ENCODE peak calls at places on chromosomes 11 and 22, in six cellular contexts. C is pancreas, I is AG09309, K is brain microvascular endothelial cell, E is fibroblast of lung, G is right lobe of liver. L is an unnamed sample.

GRCh38 chr11:60303661-60304060 is 23.2 kb downstream of the MS4A4A start:
- DNase-seq in C (no peak), I (no peak), K (no peak), E (no peak), G (no peak), L (peak)

GRCh38 chr11:118212781-118213565 is 11.8 kb downstream of the JAML start:
- DNase-seq in C (no peak), I (no peak), K (no peak), E (no peak), G (no peak), L (no peak)

GRCh38 chr11:123601136-123601535 is 53.3 kb downstream of the SCN3B start:
- DNase-seq in C (no peak), I (peak), K (peak), E (peak), G (no peak), L (peak)

GRCh38 chr11:24509114-24509513 is 12.3 kb downstream of the LUZP2 start:
- DNase-seq in C (no peak), I (no peak), K (no peak), E (peak), G (no peak), L (peak)

GRCh38 chr11:125667151-125667550 is 13.5 kb downstream of the ACRV1 start:
- DNase-seq in C (no peak), I (no peak), K (no peak), E (no peak), G (no peak), L (no peak)

GRCh38 chr11:116596346-116597260 is 176.2 kb downstream of the BUD13 start:
- DNase-seq in C (no peak), I (no peak), K (no peak), E (no peak), G (no peak), L (no peak)

GRCh38 chr11:1054143-1055108 is 17.9 kb upstream of the MUC6 start:
- DNase-seq in C (peak), I (no peak), K (no peak), E (no peak), G (peak), L (peak)

GRCh38 chr11:131609317-131609716 is 238.9 kb downstream of the NTM start:
- DNase-seq in C (no peak), I (peak), K (peak), E (peak), G (no peak), L (peak)

GRCh38 chr11:28858076-28858475 is 749.9 kb downstream of the METTL15 start:
- DNase-seq in C (no peak), I (no peak), K (no peak), E (no peak), G (no peak), L (peak)

GRCh38 chr11:11733246-11733763 is 108.5 kb upstream of the USP47 start:
- DNase-seq in C (no peak), I (no peak), K (no peak), E (no peak), G (no peak), L (no peak)

GRCh38 chr11:125036933-125037332 is 26.2 kb upstream of the SLC37A2 start:
- DNase-seq in C (no peak), I (peak), K (peak), E (peak), G (no peak), L (peak)

GRCh38 chr11:97414801-97415200 is 1025.0 kb downstream of the JRKL start:
- DNase-seq in C (no peak), I (no peak), K (peak), E (no peak), G (no peak), L (no peak)

GRCh38 chr11:12528487-12528886 is 145.7 kb upstream of the TEAD1 start:
- DNase-seq in C (no peak), I (no peak), K (no peak), E (no peak), G (no peak), L (no peak)

GRCh38 chr11:62404918-62405317 is 13.9 kb upstream of the SCGB1A1 start:
- DNase-seq in C (no peak), I (no peak), K (no peak), E (no peak), G (no peak), L (no peak)

GRCh38 chr11:2578934-2579280 is 120.9 kb downstream of the KCNQ1OT1 start:
- DNase-seq in C (no peak), I (no peak), K (no peak), E (no peak), G (no peak), L (no peak)

GRCh38 chr11:45313211-45313865 is 27.2 kb upstream of the SYT13 start:
- DNase-seq in C (no peak), I (no peak), K (no peak), E (no peak), G (no peak), L (no peak)

GRCh38 chr11:112221263-112221835 is 4.9 kb upstream of the PTS start:
- DNase-seq in C (no peak), I (no peak), K (no peak), E (no peak), G (no peak), L (no peak)

GRCh38 chr22:28333106-28333505 is 346.5 kb downstream of the TTC28 start:
- DNase-seq in C (no peak), I (no peak), K (no peak), E (no peak), G (no peak), L (no peak)

GRCh38 chr11:5423131-5423530 is 1.2 kb downstream of the OR51Q1 start:
- DNase-seq in C (no peak), I (no peak), K (no peak), E (no peak), G (no peak), L (no peak)

GRCh38 chr11:63020671-63021255 is 5.1 kb upstream of the SLC22A8 start:
- DNase-seq in C (no peak), I (no peak), K (no peak), E (no peak), G (no peak), L (no peak)

GRCh38 chr11:61744181-61744580 is 8.3 kb upstream of the MYRF start:
- DNase-seq in C (no peak), I (no peak), K (no peak), E (peak), G (no peak), L (no peak)

GRCh38 chr11:27397619-27398412 is 34.8 kb upstream of the CCDC34 start:
- DNase-seq in C (no peak), I (no peak), K (no peak), E (no peak), G (no peak), L (no peak)

GRCh38 chr22:24875862-24876506 is 70.0 kb downstream of the SGSM1 start:
- DNase-seq in C (no peak), I (no peak), K (no peak), E (peak), G (no peak), L (peak)

GRCh38 chr11:12827929-12828812 is 153.9 kb downstream of the TEAD1 start:
- DNase-seq in C (peak), I (peak), K (peak), E (peak), G (peak), L (peak)

GRCh38 chr22:45997077-45997774 is 20.3 kb upstream of the WNT7B start:
- DNase-seq in C (peak), I (peak), K (peak), E (peak), G (peak), L (peak)

GRCh38 chr22:50209893-50210292 is 9.1 kb downstream of the SELENOO start:
- DNase-seq in C (peak), I (no peak), K (peak), E (peak), G (peak), L (peak)

GRCh38 chr22:39960791-39961746 is 872 bp downstream of the TMA7B start:
- DNase-seq in C (peak), I (peak), K (peak), E (peak), G (no peak), L (peak)

GRCh38 chr11:3642071-3642951 is 519 bp upstream of the ART5 start:
- DNase-seq in C (peak), I (no peak), K (peak), E (peak), G (peak), L (peak)

GRCh38 chr22:34102633-34103032 is 182.4 kb upstream of the LARGE1 start:
- DNase-seq in C (no peak), I (no peak), K (no peak), E (no peak), G (no peak), L (no peak)

GRCh38 chr11:14336507-14337503 is 22.2 kb downstream of the RRAS2 start:
- DNase-seq in C (no peak), I (peak), K (peak), E (peak), G (no peak), L (peak)

GRCh38 chr11:24240496-24240895 is 256.4 kb upstream of the LUZP2 start:
- DNase-seq in C (no peak), I (no peak), K (no peak), E (no peak), G (no peak), L (no peak)

GRCh38 chr11:13028322-13028721 is 19.2 kb downstream of the RASSF10 start:
- DNase-seq in C (no peak), I (no peak), K (no peak), E (no peak), G (no peak), L (no peak)

GRCh38 chr11:70742553-70743291 is 344.4 kb downstream of the CTTN start:
- DNase-seq in C (peak), I (no peak), K (no peak), E (no peak), G (no peak), L (no peak)

GRCh38 chr22:46312056-46312455 is 15.4 kb downstream of the GTSE1 start:
- DNase-seq in C (no peak), I (no peak), K (no peak), E (no peak), G (no peak), L (no peak)

GRCh38 chr11:47234669-47235075 is 13.9 kb downstream of the ACP2 start:
- DNase-seq in C (peak), I (no peak), K (peak), E (peak), G (peak), L (peak)

GRCh38 chr11:45102810-45103621 is 43.4 kb upstream of the PRDM11 start:
- DNase-seq in C (peak), I (peak), K (peak), E (peak), G (peak), L (peak)

GRCh38 chr11:75014129-75014528 is 25.4 kb downstream of the NEU3 start:
- DNase-seq in C (no peak), I (peak), K (peak), E (peak), G (no peak), L (peak)

GRCh38 chr11:10891321-10891720 is 33.5 kb upstream of the ZBED5 start:
- DNase-seq in C (no peak), I (no peak), K (no peak), E (no peak), G (no peak), L (no peak)

GRCh38 chr22:47396105-47396504 is 633.7 kb downstream of the TBC1D22A start:
- DNase-seq in C (no peak), I (no peak), K (no peak), E (no peak), G (no peak), L (no peak)

GRCh38 chr22:26086359-26086758 is 82.9 kb upstream of the SEZ6L start:
- DNase-seq in C (no peak), I (no peak), K (no peak), E (no peak), G (no peak), L (no peak)
- TF ChIP-seq CTCF in C (no peak), I (no peak), K (no peak), E (no peak), G (peak), L (no peak)

GRCh38 chr11:67435727-67436458 is 1.6 kb downstream of the PTPRCAP start:
- DNase-seq in C (no peak), I (no peak), K (no peak), E (no peak), G (no peak), L (no peak)

GRCh38 chr11:67433536-67434394 is 3.7 kb downstream of the PTPRCAP start:
- DNase-seq in C (no peak), I (no peak), K (no peak), E (no peak), G (no peak), L (no peak)

GRCh38 chr11:67434395-67434881 is 3.0 kb downstream of the PTPRCAP start:
- DNase-seq in C (no peak), I (no peak), K (no peak), E (no peak), G (no peak), L (no peak)

GRCh38 chr11:67436459-67437081 is 912 bp downstream of the PTPRCAP start:
- DNase-seq in C (no peak), I (no peak), K (no peak), E (peak), G (no peak), L (no peak)

GRCh38 chr11:67435031-67435726 is 2.3 kb downstream of the PTPRCAP start:
- DNase-seq in C (no peak), I (no peak), K (no peak), E (no peak), G (no peak), L (no peak)
- H3K4me3 ChIP-seq in C (no peak), I (no peak), K (no peak), E (no peak), G (no peak), L (no peak)

DNA sequence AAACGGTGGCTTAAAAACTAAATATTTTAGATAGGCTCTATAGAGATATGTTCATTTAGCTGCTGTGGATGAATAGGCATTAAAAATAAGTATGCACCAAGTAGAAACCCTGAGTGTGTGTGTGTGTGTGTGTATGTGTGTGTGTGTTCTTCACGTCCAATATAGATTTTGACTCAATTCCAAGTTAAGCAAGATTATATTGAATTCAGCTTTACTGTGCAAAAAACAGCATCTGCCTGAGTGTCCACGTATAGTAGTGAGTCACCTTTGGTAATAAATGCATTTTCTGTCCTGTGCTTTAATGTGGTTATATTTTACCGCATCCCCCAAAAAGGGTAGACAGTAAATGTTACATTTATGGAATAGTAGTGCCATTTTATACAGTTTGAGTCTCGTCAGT is 71.2 kb downstream of the PDHX start:
- DNase-seq in C (no peak), I (no peak), K (no peak), E (peak), G (no peak), L (peak)
- TF ChIP-seq CTCF in C (no peak), I (no peak), K (no peak), E (no peak), G (no peak), L (no peak)

GRCh38 chr11:108726077-108726800 is 61.4 kb downstream of the DDX10 start:
- DNase-seq in C (no peak), I (no peak), K (no peak), E (no peak), G (no peak), L (no peak)
- H3K4me3 ChIP-seq in C (no peak), I (no peak), K (no peak), E (no peak), G (no peak), L (no peak)

GRCh38 chr11:96012086-96012824 is 88.3 kb upstream of the MTMR2 start:
- DNase-seq in C (no peak), I (peak), K (peak), E (peak), G (no peak), L (peak)
- TF ChIP-seq CTCF in C (no peak), I (peak), K (peak), E (peak), G (peak), L (peak)

GRCh38 chr22:31637938-31638618 is 23.9 kb downstream of the PISD start:
- DNase-seq in C (no peak), I (no peak), K (peak), E (no peak), G (no peak), L (no peak)
- H3K4me3 ChIP-seq in C (no peak), I (no peak), K (no peak), E (no peak), G (peak), L (no peak)

L was measured in choroid plexus epithelial cell.